ENCODE peak calls at places on chromosomes 16 and 17, in eight cellular contexts. One of them, this sample, is unnamed.

GRCh38 chr16:75477680-75478473 is 13.4 kb upstream of the TMEM170A start:
- DNase-seq in HepG2: no peak
- DNase-seq in GM12878: no peak
- DNase-seq in A549: no peak
- DNase-seq in IMR-90: no peak
- DNase-seq in SK-N-SH: no peak
- DNase-seq in H1: no peak
- DNase-seq in K562: no peak
- DNase-seq in this sample: no peak

GRCh38 chr17:51046527-51047384 is 73.9 kb downstream of the SPAG9 start:
- DNase-seq in HepG2: peak
- DNase-seq in GM12878: no peak
- DNase-seq in A549: no peak
- DNase-seq in IMR-90: peak
- DNase-seq in SK-N-SH: peak
- DNase-seq in H1: peak
- DNase-seq in K562: no peak
- DNase-seq in this sample: peak

GRCh38 chr16:31712064-31712540 is 161.5 kb upstream of the ZNF267 start:
- DNase-seq in HepG2: no peak
- DNase-seq in GM12878: no peak
- DNase-seq in A549: no peak
- DNase-seq in IMR-90: no peak
- DNase-seq in SK-N-SH: no peak
- DNase-seq in H1: no peak
- DNase-seq in K562: peak
- DNase-seq in this sample: no peak

GRCh38 chr16:13426279-13426678 is 493.7 kb upstream of the ERCC4 start:
- DNase-seq in HepG2: peak
- DNase-seq in GM12878: no peak
- DNase-seq in A549: no peak
- DNase-seq in IMR-90: no peak
- DNase-seq in SK-N-SH: no peak
- DNase-seq in H1: no peak
- DNase-seq in K562: peak
- DNase-seq in this sample: peak

GRCh38 chr17:73291260-73291801 is 20.5 kb downstream of the CDC42EP4 start:
- DNase-seq in HepG2: no peak
- DNase-seq in GM12878: peak
- DNase-seq in A549: peak
- DNase-seq in IMR-90: peak
- DNase-seq in SK-N-SH: no peak
- DNase-seq in H1: no peak
- DNase-seq in K562: peak
- DNase-seq in this sample: no peak

GRCh38 chr16:48105456-48105855 is 50.3 kb downstream of the ABCC12 start:
- DNase-seq in HepG2: no peak
- DNase-seq in GM12878: no peak
- DNase-seq in A549: no peak
- DNase-seq in IMR-90: peak
- DNase-seq in SK-N-SH: no peak
- DNase-seq in H1: no peak
- DNase-seq in K562: no peak
- DNase-seq in this sample: no peak

GRCh38 chr16:81873221-81873620 is 94.1 kb downstream of the PLCG2 start:
- DNase-seq in HepG2: no peak
- DNase-seq in GM12878: no peak
- DNase-seq in A549: no peak
- DNase-seq in IMR-90: no peak
- DNase-seq in SK-N-SH: no peak
- DNase-seq in H1: no peak
- DNase-seq in K562: no peak
- DNase-seq in this sample: no peak

GRCh38 chr17:38341035-38341721 is 2.6 kb downstream of the GPR179 start:
- DNase-seq in HepG2: peak
- DNase-seq in GM12878: no peak
- DNase-seq in A549: no peak
- DNase-seq in IMR-90: no peak
- DNase-seq in SK-N-SH: peak
- DNase-seq in H1: no peak
- DNase-seq in K562: no peak
- DNase-seq in this sample: peak

GRCh38 chr17:78289004-78289403 is 57.6 kb downstream of the TMEM235 start:
- DNase-seq in HepG2: no peak
- DNase-seq in GM12878: no peak
- DNase-seq in A549: no peak
- DNase-seq in IMR-90: no peak
- DNase-seq in SK-N-SH: no peak
- DNase-seq in H1: no peak
- DNase-seq in K562: no peak
- DNase-seq in this sample: no peak

GRCh38 chr16:85673529-85674417 is 15.0 kb downstream of the GINS2 start:
- DNase-seq in HepG2: no peak
- DNase-seq in GM12878: no peak
- DNase-seq in A549: no peak
- DNase-seq in IMR-90: peak
- DNase-seq in SK-N-SH: peak
- DNase-seq in H1: no peak
- DNase-seq in K562: no peak
- DNase-seq in this sample: no peak

GRCh38 chr17:34178047-34178446 is 77.0 kb upstream of the CCL2 start:
- DNase-seq in HepG2: no peak
- DNase-seq in GM12878: no peak
- DNase-seq in A549: no peak
- DNase-seq in IMR-90: peak
- DNase-seq in SK-N-SH: no peak
- DNase-seq in H1: no peak
- DNase-seq in K562: no peak
- DNase-seq in this sample: peak

GRCh38 chr16:88700636-88701482 is 5.3 kb downstream of the RNF166 start:
- DNase-seq in HepG2: peak
- DNase-seq in GM12878: peak
- DNase-seq in A549: no peak
- DNase-seq in IMR-90: peak
- DNase-seq in SK-N-SH: no peak
- DNase-seq in H1: no peak
- DNase-seq in K562: peak
- DNase-seq in this sample: no peak

GRCh38 chr17:14303343-14304221 is 2.7 kb downstream of the HS3ST3B1 start:
- DNase-seq in HepG2: no peak
- DNase-seq in GM12878: no peak
- DNase-seq in A549: no peak
- DNase-seq in IMR-90: no peak
- DNase-seq in SK-N-SH: no peak
- DNase-seq in H1: peak
- DNase-seq in K562: no peak
- DNase-seq in this sample: peak

GRCh38 chr17:14301279-14301760 is 439 bp downstream of the HS3ST3B1 start:
- DNase-seq in HepG2: no peak
- DNase-seq in GM12878: no peak
- DNase-seq in A549: peak
- DNase-seq in IMR-90: no peak
- DNase-seq in SK-N-SH: peak
- DNase-seq in H1: no peak
- DNase-seq in K562: peak
- DNase-seq in this sample: no peak

GRCh38 chr17:14302421-14303099 is 1.7 kb downstream of the HS3ST3B1 start:
- DNase-seq in HepG2: peak
- DNase-seq in GM12878: no peak
- DNase-seq in A549: peak
- DNase-seq in IMR-90: peak
- DNase-seq in SK-N-SH: peak
- DNase-seq in H1: peak
- DNase-seq in K562: peak
- DNase-seq in this sample: peak

GRCh38 chr17:14300628-14301278 is at the start of gene HS3ST3B1:
- DNase-seq in HepG2: peak
- DNase-seq in GM12878: no peak
- DNase-seq in A549: peak
- DNase-seq in IMR-90: peak
- DNase-seq in SK-N-SH: peak
- DNase-seq in H1: peak
- DNase-seq in K562: peak
- DNase-seq in this sample: peak

GRCh38 chr17:14301761-14302401 is 1.0 kb downstream of the HS3ST3B1 start:
- DNase-seq in HepG2: no peak
- DNase-seq in GM12878: no peak
- DNase-seq in A549: no peak
- DNase-seq in IMR-90: peak
- DNase-seq in SK-N-SH: no peak
- DNase-seq in H1: peak
- DNase-seq in K562: peak
- DNase-seq in this sample: no peak
- TF ChIP-seq USF2 in HepG2: no peak
- TF ChIP-seq USF2 in GM12878: no peak
- TF ChIP-seq USF2 in A549: no peak
- TF ChIP-seq USF2 in IMR-90: no peak
- TF ChIP-seq USF2 in SK-N-SH: no peak
- TF ChIP-seq USF2 in H1: no peak
- TF ChIP-seq USF2 in K562: no peak
- TF ChIP-seq USF2 in this sample: no peak

GRCh38 chr17:45293413-45294211 is 23.2 kb downstream of the MAP3K14 start:
- DNase-seq in HepG2: peak
- DNase-seq in GM12878: no peak
- DNase-seq in A549: peak
- DNase-seq in IMR-90: peak
- DNase-seq in SK-N-SH: no peak
- DNase-seq in H1: no peak
- DNase-seq in K562: peak
- DNase-seq in this sample: no peak

GRCh38 chr17:45298546-45299285 is 18.1 kb downstream of the MAP3K14 start:
- DNase-seq in HepG2: no peak
- DNase-seq in GM12878: no peak
- DNase-seq in A549: no peak
- DNase-seq in IMR-90: no peak
- DNase-seq in SK-N-SH: no peak
- DNase-seq in H1: no peak
- DNase-seq in K562: no peak
- DNase-seq in this sample: no peak

GRCh38 chr17:45296833-45297124 is 20.0 kb downstream of the MAP3K14 start:
- DNase-seq in HepG2: no peak
- DNase-seq in GM12878: no peak
- DNase-seq in A549: no peak
- DNase-seq in IMR-90: no peak
- DNase-seq in SK-N-SH: no peak
- DNase-seq in H1: no peak
- DNase-seq in K562: no peak
- DNase-seq in this sample: no peak

GRCh38 chr17:45294506-45294905 is 22.3 kb downstream of the MAP3K14 start:
- DNase-seq in HepG2: no peak
- DNase-seq in GM12878: no peak
- DNase-seq in A549: no peak
- DNase-seq in IMR-90: peak
- DNase-seq in SK-N-SH: peak
- DNase-seq in H1: no peak
- DNase-seq in K562: no peak
- DNase-seq in this sample: no peak

DNA sequence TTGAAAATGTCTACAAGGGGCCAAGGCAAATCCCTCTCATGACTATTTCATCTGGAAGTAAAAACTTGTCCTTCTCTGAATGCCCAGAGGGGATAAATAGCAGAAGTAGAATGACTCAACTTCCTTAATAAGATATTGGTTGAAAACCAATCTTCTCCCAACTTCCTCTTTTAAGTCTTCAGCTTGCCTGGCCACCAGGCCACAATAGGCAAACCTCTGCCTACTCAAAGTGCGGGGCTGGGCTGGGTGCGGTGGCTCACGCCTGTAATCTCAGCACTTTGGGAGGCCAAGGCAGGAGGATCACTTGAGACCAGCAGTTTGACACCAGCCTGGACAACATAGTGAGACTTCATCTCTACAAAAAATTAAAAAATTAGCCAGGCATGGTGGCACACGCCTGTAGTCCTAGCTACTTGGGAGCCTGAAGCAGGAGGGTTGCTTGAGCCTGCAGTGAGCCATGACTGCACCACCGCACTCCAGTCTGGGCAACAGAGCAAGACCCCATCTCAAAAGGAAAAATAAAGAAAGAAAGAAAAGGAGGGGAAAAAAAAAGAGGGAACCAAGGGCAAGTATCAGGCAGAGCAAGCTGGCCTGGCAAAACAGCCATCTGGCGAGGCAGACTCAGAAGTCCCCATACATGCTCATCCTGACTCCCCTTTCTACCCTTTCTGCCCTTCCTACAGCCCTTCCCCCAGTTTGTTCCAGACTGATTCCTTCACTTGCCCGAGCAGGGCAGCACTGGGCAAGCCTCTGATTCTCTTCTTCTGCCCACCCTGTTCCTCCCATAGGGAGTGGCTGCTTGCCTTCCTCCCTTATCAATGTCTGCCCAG is 20.6 kb downstream of the MAP3K14 start:
- DNase-seq in HepG2: no peak
- DNase-seq in GM12878: no peak
- DNase-seq in A549: no peak
- DNase-seq in IMR-90: peak
- DNase-seq in SK-N-SH: no peak
- DNase-seq in H1: no peak
- DNase-seq in K562: no peak
- DNase-seq in this sample: no peak
- TF ChIP-seq USF2 in HepG2: no peak
- TF ChIP-seq USF2 in GM12878: no peak
- TF ChIP-seq USF2 in A549: no peak
- TF ChIP-seq USF2 in IMR-90: no peak
- TF ChIP-seq USF2 in SK-N-SH: no peak
- TF ChIP-seq USF2 in H1: no peak
- TF ChIP-seq USF2 in K562: no peak
- TF ChIP-seq USF2 in this sample: no peak

GRCh38 chr17:39709998-39710964 is 10.4 kb downstream of the ERBB2 start:
- DNase-seq in HepG2: no peak
- DNase-seq in GM12878: no peak
- DNase-seq in A549: no peak
- DNase-seq in IMR-90: no peak
- DNase-seq in SK-N-SH: no peak
- DNase-seq in H1: no peak
- DNase-seq in K562: no peak
- DNase-seq in this sample: no peak
- TF ChIP-seq USF2 in HepG2: no peak
- TF ChIP-seq USF2 in GM12878: no peak
- TF ChIP-seq USF2 in A549: no peak
- TF ChIP-seq USF2 in IMR-90: no peak
- TF ChIP-seq USF2 in SK-N-SH: no peak
- TF ChIP-seq USF2 in H1: no peak
- TF ChIP-seq USF2 in K562: no peak
- TF ChIP-seq USF2 in this sample: no peak

GRCh38 chr17:64378890-64379354 is 11.7 kb downstream of the PECAM1 start:
- DNase-seq in HepG2: peak
- DNase-seq in GM12878: peak
- DNase-seq in A549: no peak
- DNase-seq in IMR-90: no peak
- DNase-seq in SK-N-SH: no peak
- DNase-seq in H1: no peak
- DNase-seq in K562: no peak
- DNase-seq in this sample: no peak
- TF ChIP-seq USF2 in HepG2: no peak
- TF ChIP-seq USF2 in GM12878: no peak
- TF ChIP-seq USF2 in A549: no peak
- TF ChIP-seq USF2 in IMR-90: no peak
- TF ChIP-seq USF2 in SK-N-SH: no peak
- TF ChIP-seq USF2 in H1: no peak
- TF ChIP-seq USF2 in K562: no peak
- TF ChIP-seq USF2 in this sample: no peak

This sample was measured in WTC11.